ENCODE peak calls at places on chromosome 6, in nine cellular contexts. W is CD8-positive, alpha-beta memory T cell; B is aorta; X is AG08395; H is HAP-1; T is mucosa of descending colon; U is activated CD4-positive, alpha-beta T cell treated with anti-CD3 and anti-CD28 coated beads, Interleukin-2, amount 50 U/mL, for 24 hours; V is effector CD4-positive, alpha-beta T cell; P is left cardiac atrium. F is an unnamed sample.

GRCh38 chr6:48212501-48212900 is 101.5 kb upstream of the PTCHD4 start:
- DNase-seq in W (no peak), B (no peak), X (no peak), H (no peak), T (no peak), U (no peak), V (no peak), P (no peak), F (no peak)

GRCh38 chr6:149318581-149319286 is 1.2 kb downstream of the TAB2 start:
- DNase-seq in W (no peak), B (no peak), X (no peak), H (no peak), T (peak; percentile 38), U (no peak), V (no peak), P (no peak), F (no peak)

GRCh38 chr6:132190097-132190814 is 211.0 kb downstream of the MOXD1 start:
- DNase-seq in W (no peak), B (no peak), X (peak; percentile 18), H (peak; percentile 80), T (no peak), U (no peak), V (no peak), P (no peak), F (peak; percentile 53)

GRCh38 chr6:76694779-76695178 is 622.3 kb upstream of the IMPG1 start:
- DNase-seq in W (no peak), B (no peak), X (no peak), H (no peak), T (no peak), U (no peak), V (no peak), P (no peak), F (no peak)

GRCh38 chr6:21151178-21151956 is 442.2 kb upstream of the SOX4 start:
- DNase-seq in W (no peak), B (no peak), X (no peak), H (no peak), T (no peak), U (no peak), V (no peak), P (no peak), F (no peak)

GRCh38 chr6:150256618-150257272 is 112.1 kb upstream of the IYD start:
- DNase-seq in W (no peak), B (no peak), X (peak; percentile 67), H (no peak), T (no peak), U (no peak), V (no peak), P (no peak), F (no peak)

GRCh38 chr6:130105996-130106704 is 87.8 kb downstream of the L3MBTL3 start:
- DNase-seq in W (no peak), B (no peak), X (no peak), H (no peak), T (peak; percentile 3), U (no peak), V (no peak), P (no peak), F (no peak)

GRCh38 chr6:32393660-32394420 is 13.1 kb downstream of the BTNL2 start:
- DNase-seq in W (no peak), B (no peak), X (no peak), H (no peak), T (no peak), U (no peak), V (no peak), P (no peak), F (no peak)

GRCh38 chr6:6829872-6830683 is 241.6 kb downstream of the LY86 start:
- DNase-seq in W (no peak), B (no peak), X (no peak), H (no peak), T (no peak), U (no peak), V (no peak), P (no peak), F (no peak)

GRCh38 chr6:43129434-43130194 is 41.5 kb upstream of the SRF start:
- DNase-seq in W (no peak), B (no peak), X (peak; percentile 76), H (peak; percentile 15), T (peak; percentile 68), U (no peak), V (no peak), P (no peak), F (peak; percentile 12)

GRCh38 chr6:14371530-14371929 is 254.0 kb downstream of the CD83 start:
- DNase-seq in W (no peak), B (no peak), X (no peak), H (no peak), T (no peak), U (no peak), V (no peak), P (no peak), F (no peak)

GRCh38 chr6:85396159-85396808 is 53.6 kb upstream of the NT5E start:
- DNase-seq in W (no peak), B (no peak), X (no peak), H (no peak), T (no peak), U (no peak), V (no peak), P (no peak), F (no peak)

GRCh38 chr6:138403324-138403800 is 661 bp upstream of the HEBP2 start:
- DNase-seq in W (peak; percentile 24), B (peak; percentile 81), X (peak; percentile 25), H (no peak), T (peak; percentile 56), U (no peak), V (peak; percentile 23), P (peak; percentile 53), F (peak; percentile 24)

GRCh38 chr6:15841937-15842698 is 179.3 kb upstream of the DTNBP1 start:
- DNase-seq in W (no peak), B (no peak), X (no peak), H (no peak), T (no peak), U (no peak), V (no peak), P (peak; percentile 36), F (no peak)

GRCh38 chr6:166683477-166683876 is 56.4 kb upstream of the RPS6KA2 start:
- DNase-seq in W (no peak), B (no peak), X (no peak), H (no peak), T (no peak), U (no peak), V (no peak), P (no peak), F (peak; percentile 26)

GRCh38 chr6:106520711-106521367 is 108.5 kb downstream of the RTN4IP1 start:
- DNase-seq in W (peak; percentile 73), B (no peak), X (no peak), H (no peak), T (peak; percentile 51), U (peak; percentile 84), V (peak; percentile 80), P (no peak), F (no peak)

GRCh38 chr6:27757307-27757706 is 154.9 kb downstream of the OR2B2 start:
- DNase-seq in W (peak; percentile 34), B (no peak), X (no peak), H (no peak), T (peak; percentile 68), U (peak; percentile 36), V (peak; percentile 31), P (peak; percentile 30), F (no peak)

GRCh38 chr6:18536693-18537092 is 149.5 kb downstream of the RNF144B start:
- DNase-seq in W (no peak), B (no peak), X (no peak), H (no peak), T (no peak), U (no peak), V (no peak), P (no peak), F (no peak)

GRCh38 chr6:17178754-17179153 is 76.9 kb downstream of the STMND1 start:
- DNase-seq in W (no peak), B (no peak), X (no peak), H (no peak), T (no peak), U (no peak), V (no peak), P (no peak), F (no peak)

GRCh38 chr6:121526282-121526681 is 90.8 kb downstream of the GJA1 start:
- DNase-seq in W (no peak), B (no peak), X (no peak), H (no peak), T (no peak), U (no peak), V (no peak), P (no peak), F (no peak)

GRCh38 chr6:56693246-56693607 is 50.5 kb upstream of the DST start:
- DNase-seq in W (no peak), B (peak; percentile 90), X (peak; percentile 77), H (no peak), T (peak; percentile 92), U (no peak), V (no peak), P (peak; percentile 90), F (peak; percentile 84)

GRCh38 chr6:142568857-142569597 is 267.2 kb downstream of the ADGRG6 start:
- DNase-seq in W (no peak), B (no peak), X (peak; percentile 75), H (no peak), T (no peak), U (no peak), V (no peak), P (no peak), F (peak; percentile 20)

GRCh38 chr6:111418971-111419693 is 63.9 kb downstream of the REV3L start:
- DNase-seq in W (no peak), B (no peak), X (peak; percentile 34), H (no peak), T (no peak), U (no peak), V (no peak), P (no peak), F (peak; percentile 70)

GRCh38 chr6:21245488-21245887 is 348.1 kb upstream of the SOX4 start:
- DNase-seq in W (no peak), B (no peak), X (no peak), H (no peak), T (no peak), U (no peak), V (no peak), P (no peak), F (no peak)

GRCh38 chr6:125913864-125914351 is 42.7 kb upstream of the HINT3 start:
- DNase-seq in W (no peak), B (no peak), X (peak; percentile 81), H (peak; percentile 75), T (peak; percentile 82), U (no peak), V (no peak), P (no peak), F (peak; percentile 96)

GRCh38 chr6:22788038-22788437 is 218.7 kb downstream of the HDGFL1 start:
- DNase-seq in W (no peak), B (no peak), X (no peak), H (no peak), T (no peak), U (no peak), V (no peak), P (no peak), F (no peak)

GRCh38 chr6:117547688-117548621 is 54.4 kb downstream of the GOPC start:
- DNase-seq in W (peak; percentile 51), B (peak; percentile 87), X (peak; percentile 39), H (no peak), T (peak; percentile 28), U (peak; percentile 9), V (peak; percentile 23), P (peak; percentile 71), F (no peak)

F was measured in HCEC 1CT.